ENCODE peak calls at places on chromosomes 13 and 19, in six cellular contexts. F is upper lobe of left lung, E is transverse colon, J is A549, P is ovary, R is stomach. L is an unnamed sample.

GRCh38 chr13:80037505-80037888 is 303.4 kb downstream of the SPRY2 start:
- DNase-seq in F (no peak), P (no peak), J (peak; percentile 33), R (no peak), E (no peak), L (no peak)

GRCh38 chr19:32971012-32971595 is 654 bp downstream of the CEP89 start:
- DNase-seq in E (no peak), P (peak; percentile 25), R (no peak), F (no peak), J (no peak), L (no peak)

GRCh38 chr19:57171551-57172081 is 4.3 kb upstream of the DUXA start:
- DNase-seq in R (no peak), P (peak; percentile 62), F (no peak), J (no peak), E (peak; percentile 10), L (no peak)

GRCh38 chr19:48290341-48290922 is 20.6 kb downstream of the ZNF114 start:
- DNase-seq in P (no peak), F (no peak), E (no peak), R (no peak), J (peak; percentile 35), L (no peak)

GRCh38 chr19:23283925-23284324 is 33.7 kb upstream of the ZNF724 start:
- DNase-seq in R (peak; percentile 50), P (no peak), J (peak; percentile 61), F (peak; percentile 48), E (peak; percentile 74), L (peak; percentile 87)

GRCh38 chr13:108269601-108270328 is at the start of gene TNFSF13B:
- DNase-seq in J (peak; percentile 4), E (peak; percentile 57), F (peak; percentile 68), R (peak; percentile 43), P (peak; percentile 23), L (no peak)

GRCh38 chr19:11418518-11419506 is at the start of gene RGL3:
- DNase-seq in E (peak; percentile 51), J (no peak), P (no peak), F (peak; percentile 73), R (peak; percentile 77), L (no peak)

GRCh38 chr19:29665826-29666633 is 769 bp downstream of the PLEKHF1 start:
- DNase-seq in P (peak; percentile 66), E (peak; percentile 41), R (peak; percentile 41), F (no peak), J (no peak), L (no peak)

GRCh38 chr19:55319786-55320185 is 5.4 kb downstream of the TMEM150B start:
- DNase-seq in R (no peak), E (no peak), F (no peak), J (no peak), P (peak; percentile 66), L (no peak)

GRCh38 chr19:495440-496332 is 600 bp upstream of the MADCAM1 start:
- DNase-seq in R (no peak), J (peak; percentile 86), F (no peak), P (peak; percentile 51), E (no peak), L (no peak)

GRCh38 chr19:341386-342127 is 3.0 kb downstream of the MIER2 start:
- DNase-seq in F (peak; percentile 1), E (no peak), J (no peak), R (no peak), P (no peak), L (no peak)

GRCh38 chr13:57740719-57741118 is 109.2 kb downstream of the PCDH17 start:
- DNase-seq in J (no peak), P (no peak), F (no peak), R (no peak), E (no peak), L (no peak)

GRCh38 chr19:12555456-12555930 is 4.2 kb upstream of the ZNF564 start:
- DNase-seq in F (no peak), E (peak; percentile 9), J (no peak), P (no peak), R (no peak), L (no peak)

GRCh38 chr19:37370880-37371661 is at the start of gene ZNF527:
- DNase-seq in J (peak; percentile 99), P (peak; percentile 97), E (peak; percentile 98), R (peak; percentile 97), F (peak; percentile 97), L (peak; percentile 99)

GRCh38 chr19:48458016-48458415 is 2.6 kb downstream of the KCNJ14 start:
- DNase-seq in R (no peak), J (no peak), P (no peak), E (no peak), F (no peak), L (no peak)

GRCh38 chr19:48784527-48784926 is 26.3 kb downstream of the BCAT2 start:
- DNase-seq in J (peak; percentile 53), E (no peak), P (no peak), F (no peak), R (no peak), L (no peak)

GRCh38 chr19:41296323-41296935 is 13.5 kb upstream of the CCDC97 start:
- DNase-seq in J (no peak), F (no peak), E (peak; percentile 31), P (no peak), R (no peak), L (no peak)

GRCh38 chr19:44685877-44686276 is 13.1 kb upstream of the CEACAM16 start:
- DNase-seq in E (no peak), F (peak; percentile 63), J (peak; percentile 83), R (no peak), P (no peak), L (no peak)

GRCh38 chr19:41626877-41627276 is at the start of gene CEACAM4:
- DNase-seq in P (no peak), R (peak; percentile 40), F (peak; percentile 79), J (no peak), E (no peak), L (peak; percentile 89)

GRCh38 chr19:10660346-10660745 is 6.2 kb downstream of the ILF3 start:
- DNase-seq in R (no peak), F (no peak), P (no peak), E (no peak), J (no peak), L (no peak)

GRCh38 chr19:18832331-18833140 is 777 bp downstream of the UPF1 start:
- DNase-seq in R (no peak), F (peak; percentile 41), P (no peak), E (peak; percentile 42), J (peak; percentile 32), L (no peak)

GRCh38 chr19:18833141-18833476 is 1.4 kb downstream of the UPF1 start:
- DNase-seq in R (no peak), E (no peak), F (no peak), P (no peak), J (no peak), L (no peak)

GRCh38 chr19:18831524-18832330 is at the start of gene UPF1:
- DNase-seq in R (peak; percentile 94), J (peak; percentile 88), P (peak; percentile 95), F (peak; percentile 95), E (peak; percentile 96), L (peak; percentile 96)

GRCh38 chr19:18834644-18834984 is 2.9 kb downstream of the UPF1 start:
- DNase-seq in J (no peak), R (no peak), F (no peak), E (no peak), P (no peak), L (no peak)

GRCh38 chr19:18833849-18834643 is 2.3 kb downstream of the UPF1 start:
- DNase-seq in R (no peak), E (peak; percentile 50), F (peak; percentile 46), P (no peak), J (no peak), L (no peak)
- H3K4me1 ChIP-seq in R (peaks cover 72% of the 10 kb centered on the region), E (peaks cover 55% of the 10 kb centered on the region), F (peaks cover 70% of the 10 kb centered on the region), P (peaks cover 15% of the 10 kb centered on the region), J (peaks cover 9% of the 10 kb centered on the region), L (peaks cover 56% of the 10 kb centered on the region)

GRCh38 chr13:45446181-45446580 is 18.6 kb upstream of the COG3 start:
- DNase-seq in J (no peak), F (no peak), P (no peak), E (no peak), R (no peak), L (no peak)
- TF ChIP-seq EP300 in J (no peak), F (no peak), P (no peak), E (no peak), R (no peak), L (no peak)

DNA sequence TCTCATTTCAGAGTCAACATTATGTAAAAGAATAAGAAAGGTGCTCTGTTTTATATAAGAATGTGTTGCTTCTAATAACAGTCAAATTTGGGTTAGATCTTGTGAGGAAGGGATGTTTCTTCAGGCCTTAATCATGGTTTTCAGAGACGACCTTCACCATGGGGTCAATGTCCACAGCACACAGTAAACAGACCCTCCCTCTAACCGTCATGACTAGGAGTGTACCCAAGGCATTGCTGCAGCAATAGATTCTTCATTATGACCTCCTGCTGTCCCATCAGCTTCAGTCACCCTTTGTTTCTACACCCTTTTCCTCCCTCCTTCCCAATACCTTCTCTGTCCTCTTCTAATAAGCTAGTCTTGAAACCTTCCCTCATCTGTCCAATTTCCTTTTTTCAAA is 15.7 kb downstream of the SERPINE3 start:
- DNase-seq in J (no peak), E (no peak), P (no peak), R (no peak), F (no peak), L (no peak)
- H3K4me1 ChIP-seq in J (peaks cover 3% of the 10 kb centered on the region), E (no peaks in the 10 kb centered on the region), P (no peaks in the 10 kb centered on the region), R (no peaks in the 10 kb centered on the region), F (no peaks in the 10 kb centered on the region), L (no peaks in the 10 kb centered on the region)

DNA sequence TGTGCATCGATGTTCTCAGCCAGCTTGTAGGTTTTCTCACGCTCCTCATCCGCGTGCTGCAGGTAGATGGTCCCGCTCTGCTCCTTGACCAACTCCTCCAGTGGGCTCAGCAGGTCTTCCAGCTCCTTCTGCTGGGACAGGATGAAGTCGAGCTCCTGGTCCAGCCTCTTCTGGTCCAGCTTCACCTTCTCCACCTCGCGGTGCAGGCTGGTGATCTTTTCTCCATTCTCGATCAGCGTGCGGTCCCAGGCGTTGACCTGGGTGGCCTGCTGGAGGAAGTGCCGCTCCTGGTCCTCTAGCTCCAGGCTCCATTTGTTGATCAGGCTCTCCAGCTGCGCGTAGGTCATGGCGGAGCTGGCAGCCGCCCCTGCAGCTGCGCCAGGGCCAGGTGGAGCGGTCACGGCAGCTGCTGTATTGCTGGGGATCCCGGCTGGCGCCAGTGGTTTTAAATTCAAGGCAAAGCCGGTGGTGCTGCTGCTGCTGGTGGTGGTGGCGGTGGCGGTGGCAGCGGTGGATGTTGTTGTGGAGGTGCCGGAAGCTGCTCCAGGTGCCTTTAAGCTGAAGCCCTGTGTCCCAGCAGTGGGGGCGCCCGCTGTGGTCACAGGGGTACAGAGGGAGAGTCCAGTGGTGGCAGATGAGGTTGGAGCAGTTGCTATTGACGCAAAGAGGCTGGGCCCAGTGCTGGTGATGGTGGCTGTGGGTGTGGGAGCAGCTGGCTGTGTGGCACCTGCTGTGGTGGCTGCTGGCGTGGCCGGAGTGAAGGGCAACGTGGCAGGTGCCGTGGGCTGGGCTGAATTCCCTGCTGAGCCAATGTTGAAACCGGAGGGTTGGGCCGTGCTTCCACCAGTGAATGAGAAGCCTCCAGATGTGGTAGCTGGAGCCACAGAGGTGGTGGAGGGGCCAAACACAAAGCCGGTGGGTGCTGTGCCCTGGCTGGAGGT is 12.1 kb upstream of the IL4I1 start:
- DNase-seq in P (no peak), F (no peak), R (no peak), E (no peak), J (no peak), L (no peak)
- TF ChIP-seq EP300 in P (no peak), F (no peak), R (no peak), E (no peak), J (no peak), L (no peak)

GRCh38 chr19:6534451-6535093 is 3.7 kb downstream of the TNFSF9 start:
- DNase-seq in J (no peak), F (no peak), P (no peak), E (no peak), R (no peak), L (no peak)
- H3K4me1 ChIP-seq in J (peaks cover 35% of the 10 kb centered on the region), F (peaks cover 23% of the 10 kb centered on the region), P (peaks cover 6% of the 10 kb centered on the region), E (peaks cover 35% of the 10 kb centered on the region), R (peaks cover 31% of the 10 kb centered on the region), L (peaks cover 26% of the 10 kb centered on the region)

GRCh38 chr13:67219113-67219512 is 11.0 kb downstream of the PCDH9 start:
- DNase-seq in P (no peak), J (no peak), F (no peak), R (no peak), E (no peak), L (no peak)
- TF ChIP-seq EP300 in P (no peak), J (no peak), F (no peak), R (no peak), E (no peak), L (no peak)